ENCODE peak calls at places on chromosomes 6 and 20, in ten cellular contexts. W, H, U, G, M, Y, B, T, R and Q are unnamed samples.

GRCh38 chr20:5328228-5328627 is 11.5 kb upstream of the PROKR2 start:
- DNase-seq in W (no peak), H (no peak), U (no peak), G (no peak), M (no peak), Y (no peak), B (no peak), T (no peak), R (no peak), Q (no peak)

GRCh38 chr6:144007779-144008500 is at the start of gene PLAGL1:
- DNase-seq in W (peak), H (peak), U (no peak), G (peak), M (peak), Y (peak), B (peak), T (peak), R (peak), Q (no peak)

GRCh38 chr6:100944644-100945043 is 63.5 kb upstream of the ASCC3 start:
- DNase-seq in W (no peak), H (no peak), U (no peak), G (no peak), M (no peak), Y (no peak), B (no peak), T (no peak), R (no peak), Q (no peak)

GRCh38 chr20:48850257-48850656 is 22.5 kb upstream of the PREX1 start:
- DNase-seq in W (no peak), H (no peak), U (no peak), G (no peak), M (no peak), Y (no peak), B (no peak), T (no peak), R (no peak), Q (no peak)

GRCh38 chr20:57197352-57198198 is 68.9 kb downstream of the BMP7 start:
- DNase-seq in W (no peak), H (no peak), U (no peak), G (peak), M (no peak), Y (no peak), B (no peak), T (no peak), R (no peak), Q (no peak)

GRCh38 chr20:23258747-23259121 is 91.9 kb upstream of the NXT1 start:
- DNase-seq in W (no peak), H (no peak), U (peak), G (no peak), M (no peak), Y (no peak), B (no peak), T (no peak), R (no peak), Q (no peak)

GRCh38 chr20:20463933-20464374 is 96.0 kb downstream of the INSM1 start:
- DNase-seq in W (no peak), H (no peak), U (no peak), G (no peak), M (no peak), Y (no peak), B (no peak), T (no peak), R (no peak), Q (no peak)

GRCh38 chr6:168415149-168415992 is 25.6 kb upstream of the SMOC2 start:
- DNase-seq in W (no peak), H (no peak), U (peak), G (no peak), M (no peak), Y (no peak), B (no peak), T (no peak), R (no peak), Q (no peak)

GRCh38 chr6:87588756-87589407 is 905 bp downstream of the RARS2 start:
- DNase-seq in W (no peak), H (no peak), U (no peak), G (no peak), M (no peak), Y (no peak), B (no peak), T (no peak), R (no peak), Q (no peak)

GRCh38 chr6:159013229-159013628 is 13.2 kb upstream of the RSPH3 start:
- DNase-seq in W (no peak), H (no peak), U (no peak), G (no peak), M (no peak), Y (no peak), B (no peak), T (no peak), R (no peak), Q (no peak)

GRCh38 chr20:25061103-25061799 is 3.3 kb upstream of the ACSS1 start:
- DNase-seq in W (peak), H (no peak), U (no peak), G (peak), M (peak), Y (no peak), B (no peak), T (no peak), R (no peak), Q (peak)

GRCh38 chr6:107786709-107787588 is 37.2 kb downstream of the SCML4 start:
- DNase-seq in W (peak), H (no peak), U (peak), G (no peak), M (no peak), Y (no peak), B (no peak), T (no peak), R (no peak), Q (no peak)

GRCh38 chr6:9360881-9361280 is 925.5 kb upstream of the SLC35B3 start:
- DNase-seq in W (no peak), H (no peak), U (no peak), G (no peak), M (no peak), Y (no peak), B (no peak), T (no peak), R (no peak), Q (no peak)

GRCh38 chr20:44609511-44610312 is 27.3 kb downstream of the PKIG start:
- DNase-seq in W (peak), H (peak), U (no peak), G (peak), M (peak), Y (peak), B (peak), T (peak), R (peak), Q (peak)

GRCh38 chr20:44609006-44609510 is 26.7 kb downstream of the PKIG start:
- DNase-seq in W (peak), H (no peak), U (no peak), G (no peak), M (no peak), Y (no peak), B (no peak), T (no peak), R (no peak), Q (no peak)

GRCh38 chr20:44606725-44607441 is 24.5 kb downstream of the PKIG start:
- DNase-seq in W (no peak), H (no peak), U (no peak), G (no peak), M (no peak), Y (no peak), B (no peak), T (no peak), R (no peak), Q (no peak)

GRCh38 chr20:44613575-44613974 is 31.2 kb downstream of the PKIG start:
- DNase-seq in W (no peak), H (peak), U (no peak), G (no peak), M (no peak), Y (no peak), B (no peak), T (no peak), R (no peak), Q (no peak)

DNA sequence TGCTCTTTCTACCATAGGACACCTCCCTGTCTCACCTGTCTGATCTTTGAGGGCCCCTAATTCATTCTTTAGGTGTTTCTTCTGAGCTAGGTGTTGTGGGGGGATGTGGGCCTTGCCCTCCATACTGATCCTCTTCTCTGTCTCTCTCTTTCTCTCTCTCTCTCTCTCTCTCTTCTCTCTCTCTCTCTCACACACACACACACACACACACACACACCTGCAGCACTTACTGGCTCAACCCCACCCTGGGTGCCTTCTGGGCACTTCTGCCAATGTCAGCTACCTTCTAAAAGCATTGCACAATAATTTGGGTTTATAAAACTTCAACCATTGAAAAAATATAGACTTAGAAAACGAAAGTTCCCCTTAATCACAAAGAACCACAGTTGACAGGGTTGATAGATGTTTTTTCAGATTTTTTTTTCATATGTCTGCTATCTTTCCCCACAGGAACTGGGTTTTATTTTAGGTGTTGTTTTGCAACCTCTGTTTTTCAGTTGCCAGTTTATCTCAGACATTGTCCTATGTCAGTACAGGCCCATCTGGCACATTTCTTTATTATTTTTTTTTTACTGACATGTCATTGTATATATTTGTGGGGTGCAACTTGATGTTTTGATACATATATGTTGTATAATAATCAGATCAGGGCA is 28.1 kb downstream of the PKIG start:
- DNase-seq in W (no peak), H (peak), U (no peak), G (no peak), M (no peak), Y (no peak), B (no peak), T (no peak), R (no peak), Q (no peak)
- TF ChIP-seq CTCF in W (no peak), H (no peak), U (no peak), G (no peak), M (no peak), Y (no peak), B (no peak), T (no peak), R (no peak), Q (no peak)

GRCh38 chr6:157760589-157761330 is 62.3 kb upstream of the SNX9 start:
- DNase-seq in W (no peak), H (no peak), U (no peak), G (no peak), M (no peak), Y (no peak), B (no peak), T (no peak), R (no peak), Q (no peak)
- H3K4me3 ChIP-seq in W (no peak), H (no peak), U (no peak), G (no peak), M (no peak), Y (no peak), B (no peak), T (no peak), R (no peak), Q (no peak)

DNA sequence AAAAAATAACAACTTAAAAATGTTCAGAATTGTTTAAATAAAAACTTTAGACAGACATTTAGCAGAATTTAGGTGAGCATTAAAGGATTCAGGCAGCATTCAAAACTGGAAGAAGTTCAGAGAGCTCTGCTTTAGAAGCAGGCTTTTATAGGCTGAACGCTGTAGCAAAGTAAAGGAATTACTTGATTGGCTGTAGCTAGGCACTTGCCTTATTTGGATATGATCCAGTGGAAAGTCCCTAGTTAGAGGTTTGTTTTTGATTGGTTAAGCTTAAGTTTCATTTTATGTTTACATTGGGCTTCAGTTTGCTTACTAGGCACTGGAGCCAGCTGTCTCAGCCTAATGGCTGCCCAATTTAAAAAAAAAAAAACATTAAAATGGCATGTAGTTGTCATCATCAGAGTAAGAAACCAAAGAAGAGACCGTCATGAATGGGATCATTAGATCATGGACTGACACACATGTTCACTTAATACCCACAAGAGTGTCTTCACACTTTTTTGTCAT is 65.1 kb downstream of the CBFA2T2 start:
- DNase-seq in W (no peak), H (no peak), U (no peak), G (peak), M (no peak), Y (peak), B (peak), T (peak), R (no peak), Q (no peak)
- TF ChIP-seq POLR2A in W (no peak), H (no peak), U (no peak), G (peak), M (no peak), Y (no peak), B (no peak), T (no peak), R (no peak), Q (no peak)

GRCh38 chr6:138287144-138287955 is 69.1 kb upstream of the PBOV1 start:
- DNase-seq in W (peak), H (no peak), U (no peak), G (peak), M (peak), Y (peak), B (peak), T (no peak), R (no peak), Q (peak)
- TF ChIP-seq CTCF in W (peak), H (peak), U (peak), G (peak), M (peak), Y (peak), B (peak), T (peak), R (peak), Q (peak)

DNA sequence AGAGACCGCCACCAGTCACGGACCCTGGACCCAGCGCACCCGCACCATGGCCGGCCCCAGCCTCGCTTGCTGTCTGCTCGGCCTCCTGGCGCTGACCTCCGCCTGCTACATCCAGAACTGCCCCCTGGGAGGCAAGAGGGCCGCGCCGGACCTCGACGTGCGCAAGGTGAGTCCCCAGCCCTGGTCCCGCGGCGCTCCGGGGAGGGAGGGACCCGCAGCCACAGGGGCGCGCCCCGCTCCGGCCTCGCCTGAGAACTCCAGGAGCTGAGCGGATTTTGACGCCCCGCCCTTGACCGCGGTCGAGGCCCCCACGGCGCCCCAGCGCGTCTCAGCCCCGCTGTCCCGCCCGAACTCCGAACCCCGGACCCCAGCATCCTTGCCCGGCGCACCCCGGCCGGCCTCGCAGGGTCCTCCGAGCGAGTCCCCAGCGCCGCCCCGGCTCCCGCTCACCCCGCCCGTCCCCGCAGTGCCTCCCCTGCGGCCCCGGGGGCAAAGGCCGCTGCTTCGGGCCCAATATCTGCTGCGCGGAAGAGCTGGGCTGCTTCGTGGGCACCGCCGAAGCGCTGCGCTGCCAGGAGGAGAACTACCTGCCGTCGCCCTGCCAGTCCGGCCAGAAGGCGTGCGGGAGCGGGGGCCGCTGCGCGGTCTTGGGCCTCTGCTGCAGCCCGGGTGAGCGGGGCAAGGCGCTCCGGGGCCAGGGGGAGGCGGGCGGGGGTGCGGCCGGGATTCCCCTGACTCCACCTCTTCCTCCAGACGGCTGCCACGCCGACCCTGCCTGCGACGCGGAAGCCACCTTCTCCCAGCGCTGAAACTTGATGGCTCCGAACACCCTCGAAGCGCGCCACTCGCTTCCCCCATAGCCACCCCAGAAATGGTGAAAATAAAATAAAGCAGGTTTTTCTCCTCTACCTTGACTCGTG is at the start of gene OXT:
- DNase-seq in W (peak), H (no peak), U (no peak), G (peak), M (no peak), Y (no peak), B (no peak), T (no peak), R (no peak), Q (no peak)
- H3K4me3 ChIP-seq in W (peak), H (peak), U (peak), G (no peak), M (peak), Y (no peak), B (no peak), T (no peak), R (peak), Q (peak)

DNA sequence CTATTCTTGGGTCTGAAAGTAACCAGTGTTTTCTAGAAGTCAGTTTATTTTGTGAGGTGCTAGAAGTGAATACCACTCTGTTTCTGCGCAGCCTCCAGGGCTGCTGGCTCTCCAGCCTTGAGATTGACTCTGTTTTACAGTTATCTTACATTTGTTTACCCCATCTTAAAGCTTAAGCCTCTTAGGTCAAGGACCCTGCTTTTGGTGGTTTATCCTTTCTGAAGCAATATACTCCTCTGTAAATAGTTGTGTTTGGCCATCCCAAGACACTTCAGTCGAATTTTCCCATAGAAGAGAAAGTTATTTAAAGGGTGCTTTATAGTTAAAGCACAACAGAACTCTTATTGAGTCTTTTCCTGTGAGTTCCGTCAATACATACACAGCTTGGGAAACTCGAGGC is 190.6 kb upstream of the RSPO3 start:
- DNase-seq in W (no peak), H (no peak), U (no peak), G (no peak), M (no peak), Y (no peak), B (no peak), T (no peak), R (no peak), Q (no peak)
- TF ChIP-seq POLR2A in W (no peak), H (no peak), U (no peak), G (no peak), M (no peak), Y (no peak), B (no peak), T (no peak), R (no peak), Q (no peak)